ENCODE peak calls at places on chromosomes 3 and 15, in seven cellular contexts. J is mesenchymal stem cell, M is neuronal stem cell, D is IMR-90, N is H9, O is mesendoderm, U is H1. K is an unnamed sample.

GRCh38 chr15:31327674-31328424 is 1.2 kb downstream of the KLF13 start:
- DNase-seq in J (peak), M (no peak), D (peak), N (no peak), O (peak), U (no peak), K (peak)

GRCh38 chr3:190780524-190780923 is 82.0 kb downstream of the GMNC start:
- DNase-seq in J (no peak), M (no peak), D (peak), N (no peak), O (no peak), U (no peak), K (no peak)

GRCh38 chr15:74995779-74996765 is 709 bp downstream of the SCAMP5 start:
- DNase-seq in J (no peak), M (peak), D (no peak), N (peak), O (peak), U (no peak), K (no peak)

GRCh38 chr3:138442433-138442832 is 8.0 kb downstream of the ESYT3 start:
- DNase-seq in J (peak), M (no peak), D (peak), N (no peak), O (peak), U (no peak), K (peak)

GRCh38 chr3:7309707-7310106 is 448.8 kb downstream of the GRM7 start:
- DNase-seq in J (peak), M (no peak), D (no peak), N (no peak), O (peak), U (no peak), K (no peak)

GRCh38 chr15:59154268-59154667 is 49.3 kb downstream of the CCNB2 start:
- DNase-seq in J (no peak), M (no peak), D (no peak), N (no peak), O (no peak), U (no peak), K (no peak)

GRCh38 chr3:110677506-110677905 is 394.1 kb upstream of the NECTIN3 start:
- DNase-seq in J (peak), M (no peak), D (peak), N (no peak), O (no peak), U (no peak), K (no peak)

GRCh38 chr3:16897254-16897926 is 12.6 kb downstream of the PLCL2 start:
- DNase-seq in J (peak), M (no peak), D (peak), N (no peak), O (no peak), U (no peak), K (peak)

GRCh38 chr15:99425666-99426301 is 140.0 kb upstream of the MEF2A start:
- DNase-seq in J (no peak), M (no peak), D (no peak), N (no peak), O (peak), U (no peak), K (no peak)

GRCh38 chr3:71973337-71974030 is 188.5 kb upstream of the PROK2 start:
- DNase-seq in J (no peak), M (no peak), D (no peak), N (no peak), O (no peak), U (no peak), K (no peak)

DNA sequence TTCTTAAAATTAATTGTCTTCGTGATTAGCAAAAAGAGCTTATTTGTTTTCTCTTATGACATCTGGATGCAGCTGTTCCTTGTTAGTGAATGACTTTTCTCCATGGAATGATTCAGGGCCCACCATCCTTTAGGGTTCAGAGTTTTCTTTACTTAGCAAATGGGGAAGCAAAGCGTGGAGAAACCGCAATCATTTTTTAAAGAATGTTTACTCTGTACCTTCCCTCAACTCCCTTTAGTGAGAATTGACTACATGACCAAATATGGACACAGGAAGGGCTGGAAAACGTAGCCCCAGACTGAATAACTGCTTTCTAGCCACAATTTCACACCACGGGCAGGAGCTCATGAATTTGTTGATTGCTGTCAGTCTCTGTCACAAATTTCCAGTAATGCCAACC is 130.1 kb downstream of the EDEM1 start:
- DNase-seq in J (peak), M (no peak), D (peak), N (no peak), O (no peak), U (no peak), K (no peak)
- H3K18ac ChIP-seq in J (no peak), M (no peak), D (no peak), N (no peak), O (no peak), U (no peak), K (no peak)

DNA sequence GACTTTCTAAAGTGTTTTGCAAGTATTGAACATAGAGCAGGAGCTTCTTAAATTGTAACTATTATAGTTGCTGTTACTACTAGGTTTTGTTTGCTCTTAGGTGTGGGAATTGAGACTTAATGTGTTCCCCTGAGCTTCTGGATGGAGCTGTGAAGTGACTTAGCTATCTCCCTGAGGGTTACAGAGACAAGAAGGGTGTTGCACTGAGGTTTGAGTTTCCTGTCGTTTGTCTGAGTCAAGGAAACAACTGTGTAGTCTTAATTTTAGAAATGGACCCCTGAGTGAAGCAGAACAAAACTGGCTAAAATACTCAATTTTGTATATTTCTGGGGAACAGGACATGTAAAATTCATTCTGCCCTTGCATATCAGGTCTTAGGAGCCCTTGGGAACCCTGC is 20.4 kb downstream of the TTC21A start:
- DNase-seq in J (no peak), M (no peak), D (no peak), N (no peak), O (no peak), U (no peak), K (no peak)
- H3K18ac ChIP-seq in J (no peak), M (no peak), D (no peak), N (no peak), O (no peak), U (no peak), K (no peak)

GRCh38 chr3:124149774-124150173 is 157.8 kb upstream of the ROPN1 start:
- DNase-seq in J (no peak), M (no peak), D (no peak), N (no peak), O (no peak), U (no peak), K (no peak)

GRCh38 chr3:124149081-124149480 is 157.2 kb upstream of the ROPN1 start:
- DNase-seq in J (no peak), M (no peak), D (no peak), N (no peak), O (no peak), U (no peak), K (no peak)

GRCh38 chr3:124143047-124143446 is 151.1 kb upstream of the ROPN1 start:
- DNase-seq in J (no peak), M (no peak), D (no peak), N (no peak), O (no peak), U (no peak), K (no peak)

GRCh38 chr3:124144035-124144814 is 152.3 kb upstream of the ROPN1 start:
- DNase-seq in J (no peak), M (no peak), D (no peak), N (no peak), O (no peak), U (no peak), K (no peak)

GRCh38 chr3:124147429-124147828 is 155.5 kb upstream of the ROPN1 start:
- DNase-seq in J (no peak), M (no peak), D (no peak), N (no peak), O (no peak), U (no peak), K (no peak)
- H3K18ac ChIP-seq in J (no peak), M (no peak), D (no peak), N (no peak), O (no peak), U (no peak), K (no peak)

GRCh38 chr3:183269345-183269744 is 16.3 kb downstream of the B3GNT5 start:
- DNase-seq in J (no peak), M (no peak), D (no peak), N (no peak), O (no peak), U (no peak), K (no peak)
- H3K18ac ChIP-seq in J (no peak), M (no peak), D (no peak), N (no peak), O (no peak), U (no peak), K (no peak)

GRCh38 chr3:120477826-120478225 is 27.0 kb upstream of the FSTL1 start:
- DNase-seq in J (peak), M (no peak), D (no peak), N (no peak), O (peak), U (no peak), K (peak)
- H3K18ac ChIP-seq in J (no peak), M (no peak), D (no peak), N (no peak), O (no peak), U (no peak), K (no peak)

GRCh38 chr15:40984963-40985362 is 31.7 kb downstream of the CHAC1 start:
- DNase-seq in J (peak), M (no peak), D (peak), N (no peak), O (no peak), U (no peak), K (no peak)
- H3K18ac ChIP-seq in J (peak), M (no peak), D (peak), N (no peak), O (no peak), U (no peak), K (no peak)